ENCODE peak calls at places on chromosomes 11 and 22, in seven cellular contexts. F is transverse colon, K is fibroblast of lung, X is foreskin fibroblast, B is AG10803, L is stomach, E is fibroblast of the aortic adventitia. J is an unnamed sample.

GRCh38 chr22:24845036-24845918 is 39.3 kb downstream of the SGSM1 start:
- DNase-seq in K (peak), F (no peak), E (peak), L (no peak), X (peak), B (peak), J (no peak)

GRCh38 chr22:17775781-17776470 is 1.7 kb upstream of the BID start:
- DNase-seq in L (no peak), B (no peak), E (no peak), F (no peak), K (no peak), X (no peak), J (no peak)

GRCh38 chr11:125079151-125079877 is 16.2 kb downstream of the SLC37A2 start:
- DNase-seq in K (peak), F (no peak), L (no peak), E (no peak), X (no peak), B (no peak), J (no peak)

GRCh38 chr22:23837911-23838685 is 708 bp downstream of the DERL3 start:
- DNase-seq in L (no peak), F (no peak), K (no peak), B (no peak), X (no peak), E (no peak), J (no peak)

GRCh38 chr11:59849129-59849528 is 3.8 kb upstream of the CBLIF start:
- DNase-seq in K (no peak), E (no peak), F (peak), B (no peak), X (no peak), L (no peak), J (no peak)

GRCh38 chr11:118152552-118153471 is at the start of gene SCN4B:
- DNase-seq in B (peak), E (peak), L (peak), X (peak), F (peak), K (peak), J (peak)

GRCh38 chr11:31419669-31420068 is 50.0 kb downstream of the DNAJC24 start:
- DNase-seq in F (no peak), E (no peak), K (peak), L (no peak), X (peak), B (no peak), J (no peak)

GRCh38 chr11:95680169-95680929 is 109.2 kb downstream of the FAM76B start:
- DNase-seq in K (peak), B (peak), F (no peak), X (peak), L (no peak), E (peak), J (no peak)

GRCh38 chr11:70762810-70763209 is 364.5 kb downstream of the CTTN start:
- DNase-seq in K (no peak), B (no peak), F (no peak), L (no peak), E (no peak), X (no peak), J (no peak)

GRCh38 chr11:94417386-94417987 is 16.3 kb upstream of the GPR83 start:
- DNase-seq in B (peak), E (peak), X (peak), L (no peak), F (no peak), K (peak), J (no peak)

GRCh38 chr11:131819845-131820244 is 449.4 kb downstream of the NTM start:
- DNase-seq in E (no peak), K (no peak), X (no peak), B (no peak), F (no peak), L (no peak), J (no peak)

GRCh38 chr11:108926522-108927380 is 261.9 kb downstream of the DDX10 start:
- DNase-seq in E (no peak), X (no peak), L (no peak), K (peak), B (peak), F (no peak), J (no peak)

GRCh38 chr11:34151166-34151565 is 45.7 kb downstream of the NAT10 start:
- DNase-seq in F (no peak), X (no peak), E (no peak), B (no peak), K (no peak), L (no peak), J (no peak)

GRCh38 chr11:34149274-34149673 is 43.8 kb downstream of the NAT10 start:
- DNase-seq in L (no peak), B (no peak), F (no peak), E (no peak), X (no peak), K (no peak), J (no peak)

GRCh38 chr11:34148504-34149165 is 43.2 kb downstream of the NAT10 start:
- DNase-seq in X (no peak), B (no peak), E (no peak), F (no peak), K (no peak), L (no peak), J (peak)

GRCh38 chr11:34150494-34151151 is 45.2 kb downstream of the NAT10 start:
- DNase-seq in L (no peak), F (no peak), X (peak), E (no peak), K (peak), B (peak), J (no peak)

GRCh38 chr11:34149786-34150185 is 44.4 kb downstream of the NAT10 start:
- DNase-seq in K (no peak), E (peak), X (no peak), L (no peak), B (peak), F (no peak), J (no peak)
- TF ChIP-seq CTCF in K (peak), E (peak), X (peak), L (no peak), B (peak), F (no peak), J (no peak)

GRCh38 chr22:26391623-26392022 is 37.4 kb upstream of the ASPHD2 start:
- DNase-seq in K (no peak), E (no peak), X (no peak), F (no peak), L (no peak), B (no peak), J (no peak)

GRCh38 chr22:26394787-26395186 is 34.3 kb upstream of the ASPHD2 start:
- DNase-seq in L (no peak), E (no peak), B (no peak), K (no peak), F (no peak), X (no peak), J (no peak)

GRCh38 chr22:26395926-26396325 is 33.1 kb upstream of the ASPHD2 start:
- DNase-seq in E (no peak), X (no peak), F (no peak), B (no peak), L (no peak), K (no peak), J (no peak)

GRCh38 chr22:26389125-26389524 is 39.9 kb upstream of the ASPHD2 start:
- DNase-seq in X (no peak), L (no peak), K (no peak), B (no peak), F (no peak), E (no peak), J (no peak)

GRCh38 chr22:26393929-26394328 is 35.1 kb upstream of the ASPHD2 start:
- DNase-seq in F (no peak), B (no peak), L (no peak), X (no peak), K (no peak), E (no peak), J (no peak)
- TF ChIP-seq CTCF in F (no peak), B (no peak), L (no peak), X (no peak), K (peak), E (peak), J (peak)

DNA sequence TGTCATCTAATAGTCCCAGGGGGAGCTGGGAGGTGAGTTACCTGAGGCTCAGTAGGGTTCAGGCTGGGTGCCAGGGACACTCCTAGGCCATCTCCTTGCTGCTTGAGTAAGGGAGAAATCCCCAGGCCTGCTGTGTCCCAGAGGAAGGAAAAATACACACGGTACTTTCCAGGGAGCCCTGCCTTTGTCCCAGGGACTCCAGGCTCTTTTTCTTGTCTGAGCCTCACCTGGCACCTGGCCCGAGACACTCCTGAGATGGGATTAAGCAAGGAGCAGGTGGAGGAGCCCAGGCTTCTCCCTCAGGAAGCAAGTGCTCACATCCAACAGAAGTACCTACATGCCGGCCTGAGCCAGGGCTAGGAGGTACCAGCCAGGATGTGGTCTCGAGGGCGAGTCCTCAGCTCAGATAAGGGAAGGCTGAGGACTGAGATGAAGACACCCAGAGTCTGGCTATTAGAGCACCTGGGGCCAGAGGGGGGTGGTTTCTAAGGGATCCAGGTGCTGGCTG is 899 bp upstream of the KLHDC7B start:
- DNase-seq in B (no peak), K (no peak), L (peak), E (no peak), F (peak), X (no peak), J (no peak)
- TF ChIP-seq CTCF in B (no peak), K (no peak), L (no peak), E (no peak), F (no peak), X (no peak), J (no peak)

GRCh38 chr22:40043086-40043485 is 48.3 kb downstream of the FAM83F start:
- DNase-seq in E (peak), B (peak), L (no peak), F (peak), K (no peak), X (no peak), J (no peak)
- TF ChIP-seq CTCF in E (no peak), B (no peak), L (no peak), F (peak), K (no peak), X (no peak), J (no peak)

GRCh38 chr11:86940122-86940777 is 14.9 kb downstream of the FZD4 start:
- DNase-seq in K (peak), E (peak), L (peak), X (no peak), F (peak), B (peak), J (no peak)
- TF ChIP-seq CTCF in K (peak), E (peak), L (no peak), X (no peak), F (no peak), B (no peak), J (no peak)

GRCh38 chr11:45805305-45806071 is 539 bp downstream of the SLC35C1 start:
- DNase-seq in K (peak), L (peak), X (peak), F (no peak), E (peak), B (peak), J (peak)

GRCh38 chr11:45803981-45804805 is 756 bp upstream of the SLC35C1 start:
- DNase-seq in K (peak), E (peak), L (peak), B (peak), F (peak), X (peak), J (peak)

GRCh38 chr11:45802531-45803317 is 2.2 kb upstream of the SLC35C1 start:
- DNase-seq in B (no peak), X (no peak), L (peak), E (no peak), F (no peak), K (no peak), J (no peak)

GRCh38 chr11:45806072-45806933 is 1.4 kb downstream of the SLC35C1 start:
- DNase-seq in L (no peak), X (no peak), K (no peak), E (no peak), B (no peak), F (no peak), J (no peak)

DNA sequence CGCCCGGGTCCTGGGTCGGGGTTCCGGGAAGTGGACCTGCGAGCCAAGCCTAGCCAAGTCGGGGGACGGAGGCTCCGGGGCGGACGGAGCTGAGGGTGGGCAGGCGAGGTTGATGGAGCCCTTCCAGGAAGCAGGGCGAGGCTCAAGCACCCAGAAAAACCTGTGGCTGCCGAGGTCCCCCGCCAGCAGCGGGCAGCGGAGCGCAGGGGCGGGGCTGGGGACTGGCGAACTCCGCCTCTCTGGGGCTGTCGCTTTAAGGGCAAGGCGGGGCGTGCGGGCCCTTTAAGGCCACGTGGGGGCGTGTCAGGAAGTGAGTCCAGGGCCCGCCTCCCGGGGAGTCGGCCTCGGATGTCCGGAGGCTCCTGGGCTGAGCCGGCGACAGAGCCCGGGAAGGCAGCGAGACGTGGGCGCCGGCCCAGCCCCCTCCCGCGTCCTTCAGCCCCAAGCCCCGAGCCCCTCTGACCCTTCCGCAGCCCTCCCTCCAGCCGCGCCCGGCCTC is at the start of gene SLC35C1:
- DNase-seq in X (peak), F (peak), B (peak), E (peak), K (peak), L (peak), J (peak)
- TF ChIP-seq CTCF in X (no peak), F (peak), B (peak), E (peak), K (no peak), L (peak), J (peak)